ENCODE peak calls at places on chromosome 2, in seven cellular contexts. C, R, L, W, G, Z and N are unnamed samples.

GRCh38 chr2:60278906-60279305 is 274.5 kb downstream of the BCL11A start:
- DNase-seq in C (no peak), R (no peak), L (no peak), W (no peak), G (no peak), Z (no peak), N (no peak)

GRCh38 chr2:61042807-61043206 is 22.9 kb upstream of the SANBR start:
- DNase-seq in C (no peak), R (no peak), L (no peak), W (no peak), G (no peak), Z (no peak), N (no peak)

GRCh38 chr2:20421988-20422678 is 24.7 kb upstream of the RHOB start:
- DNase-seq in C (no peak), R (no peak), L (no peak), W (no peak), G (no peak), Z (no peak), N (no peak)

GRCh38 chr2:26721267-26722032 is 28.9 kb downstream of the KCNK3 start:
- DNase-seq in C (no peak), R (no peak), L (no peak), W (no peak), G (peak; percentile 70), Z (no peak), N (no peak)

GRCh38 chr2:44168684-44169154 is at the start of gene PPM1B:
- DNase-seq in C (peak; percentile 100), R (no peak), L (peak; percentile 98), W (no peak), G (no peak), Z (peak; percentile 99), N (no peak)

GRCh38 chr2:240089306-240089705 is 36.0 kb upstream of the OR6B3 start:
- DNase-seq in C (no peak), R (no peak), L (no peak), W (no peak), G (no peak), Z (no peak), N (peak; percentile 65)

GRCh38 chr2:27720004-27720551 is 51.4 kb upstream of the MRPL33 start:
- DNase-seq in C (no peak), R (no peak), L (no peak), W (peak; percentile 89), G (peak; percentile 54), Z (no peak), N (no peak)

GRCh38 chr2:197113221-197113831 is 186.8 kb upstream of the PGAP1 start:
- DNase-seq in C (peak; percentile 37), R (no peak), L (peak; percentile 9), W (peak; percentile 18), G (peak; percentile 12), Z (no peak), N (peak; percentile 10)

GRCh38 chr2:196376984-196377877 is 205.9 kb upstream of the STK17B start:
- DNase-seq in C (no peak), R (peak; percentile 93), L (no peak), W (no peak), G (no peak), Z (no peak), N (no peak)

GRCh38 chr2:74537140-74537539 is 7.4 kb downstream of the HTRA2 start:
- DNase-seq in C (no peak), R (no peak), L (no peak), W (no peak), G (no peak), Z (no peak), N (no peak)

GRCh38 chr2:10499911-10500521 is 51.9 kb upstream of the ODC1 start:
- DNase-seq in C (no peak), R (no peak), L (no peak), W (no peak), G (no peak), Z (no peak), N (no peak)

GRCh38 chr2:213476641-213477040 is 192.4 kb downstream of the SPAG16 start:
- DNase-seq in C (no peak), R (no peak), L (no peak), W (no peak), G (no peak), Z (no peak), N (no peak)

GRCh38 chr2:241112592-241112991 is 10.5 kb upstream of the MTERF4 start:
- DNase-seq in C (no peak), R (peak; percentile 82), L (no peak), W (no peak), G (no peak), Z (no peak), N (no peak)

GRCh38 chr2:211085056-211085680 is 528.8 kb downstream of the CPS1 start:
- DNase-seq in C (peak; percentile 20), R (no peak), L (peak; percentile 8), W (peak; percentile 44), G (peak; percentile 49), Z (no peak), N (peak; percentile 69)

GRCh38 chr2:36013064-36013463 is 342.5 kb upstream of the CRIM1 start:
- DNase-seq in C (no peak), R (no peak), L (no peak), W (no peak), G (no peak), Z (no peak), N (no peak)

GRCh38 chr2:79935771-79936657 is 368.5 kb downstream of the LRRTM1 start:
- DNase-seq in C (peak; percentile 48), R (no peak), L (peak; percentile 20), W (no peak), G (peak; percentile 67), Z (peak; percentile 29), N (peak; percentile 59)

GRCh38 chr2:120683701-120684100 is 52.0 kb upstream of the GLI2 start:
- DNase-seq in C (no peak), R (no peak), L (no peak), W (no peak), G (no peak), Z (no peak), N (no peak)

GRCh38 chr2:100978582-100979051 is 23.5 kb upstream of the RPL31 start:
- DNase-seq in C (no peak), R (no peak), L (no peak), W (no peak), G (no peak), Z (no peak), N (no peak)

GRCh38 chr2:203936535-203936934 is at the start of gene ICOS:
- DNase-seq in C (no peak), R (no peak), L (no peak), W (no peak), G (no peak), Z (no peak), N (no peak)

GRCh38 chr2:199223791-199224190 is 233.9 kb downstream of the SATB2 start:
- DNase-seq in C (no peak), R (no peak), L (no peak), W (no peak), G (peak; percentile 35), Z (no peak), N (no peak)
- TF ChIP-seq JUND in C (no peak), R (no peak), L (no peak), W (no peak), G (no peak), Z (no peak), N (no peak)

DNA sequence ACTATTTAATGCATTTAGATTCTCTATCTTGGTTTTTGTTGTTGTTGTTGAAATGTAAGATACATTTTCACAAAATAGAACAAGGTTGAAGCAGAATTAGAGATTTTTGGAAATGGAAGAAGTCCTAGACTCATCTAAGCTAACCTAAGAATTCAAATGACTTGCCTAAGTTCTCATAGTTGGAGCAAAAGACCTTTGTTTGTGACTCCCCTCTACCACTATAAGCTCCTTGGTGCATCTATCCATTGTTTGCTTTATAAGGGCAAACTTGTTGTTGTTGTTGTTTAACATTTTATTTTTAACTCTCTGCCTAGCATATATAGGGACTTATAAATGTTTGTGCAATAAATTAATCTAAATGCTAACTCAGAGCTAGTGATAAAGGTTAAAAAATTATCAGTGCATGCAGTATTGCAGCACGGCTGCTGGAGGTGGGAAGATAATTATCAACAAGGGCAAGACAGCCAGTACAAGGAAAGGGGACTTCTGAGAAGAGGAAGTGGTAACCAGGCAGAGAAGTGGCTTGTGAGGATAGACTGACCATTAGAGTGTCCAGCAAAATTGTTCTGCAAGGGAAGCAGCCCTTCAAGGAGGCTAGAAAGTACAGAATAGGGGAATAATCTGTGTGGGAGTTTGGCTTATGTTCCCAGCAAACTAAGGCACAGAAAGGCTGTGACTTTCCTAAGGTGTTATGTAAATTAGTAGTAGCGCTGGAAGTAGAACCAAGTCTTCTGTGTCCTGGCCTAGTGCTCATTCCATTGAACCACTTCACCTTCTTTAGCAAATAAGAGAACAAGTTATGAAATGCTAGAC is 38.1 kb upstream of the ACYP2 start:
- DNase-seq in C (no peak), R (no peak), L (no peak), W (no peak), G (no peak), Z (no peak), N (no peak)
- TF ChIP-seq JUND in C (no peak), R (no peak), L (peak; percentile 70), W (no peak), G (no peak), Z (no peak), N (no peak)

GRCh38 chr2:130328710-130329109 is 14.0 kb upstream of the IMP4 start:
- DNase-seq in C (no peak), R (no peak), L (no peak), W (no peak), G (no peak), Z (no peak), N (no peak)
- TF ChIP-seq JUND in C (no peak), R (no peak), L (no peak), W (no peak), G (no peak), Z (no peak), N (no peak)

GRCh38 chr2:238093181-238094140 is 6.7 kb upstream of the ESPNL start:
- DNase-seq in C (peak; percentile 37), R (no peak), L (no peak), W (no peak), G (no peak), Z (no peak), N (no peak)
- TF ChIP-seq JUND in C (no peak), R (no peak), L (no peak), W (no peak), G (no peak), Z (no peak), N (no peak)

GRCh38 chr2:146807568-146808168 is 1037.2 kb upstream of the ACVR2A start:
- DNase-seq in C (no peak), R (no peak), L (no peak), W (no peak), G (no peak), Z (no peak), N (no peak)
- TF ChIP-seq JUND in C (no peak), R (no peak), L (no peak), W (no peak), G (no peak), Z (no peak), N (no peak)

GRCh38 chr2:189641565-189641964 is 19.7 kb upstream of the ASNSD1 start:
- DNase-seq in C (no peak), R (no peak), L (no peak), W (no peak), G (no peak), Z (no peak), N (no peak)
- TF ChIP-seq JUND in C (no peak), R (no peak), L (peak; percentile 36), W (no peak), G (no peak), Z (no peak), N (no peak)

GRCh38 chr2:63926800-63927199 is 85.1 kb downstream of the UGP2 start:
- DNase-seq in C (no peak), R (no peak), L (no peak), W (no peak), G (no peak), Z (no peak), N (no peak)
- TF ChIP-seq JUND in C (no peak), R (no peak), L (no peak), W (no peak), G (no peak), Z (no peak), N (no peak)

GRCh38 chr2:38945931-38946330 is 56.3 kb downstream of the ARHGEF33 start:
- DNase-seq in C (no peak), R (no peak), L (peak; percentile 15), W (no peak), G (no peak), Z (no peak), N (no peak)
- TF ChIP-seq JUND in C (no peak), R (no peak), L (no peak), W (no peak), G (no peak), Z (no peak), N (no peak)